ENCODE peak calls at places on chromosomes 3 and 15, in five cellular contexts. S is ACHN; Y is lower leg skin; G is COLO829; O is stimulated activated CD8-positive, alpha-beta memory T cell treated with anti-CD3 and anti-CD28 coated beads, Interleukin-15, amount 100 ng/mL, for 4 hours. Q is an unnamed sample.

GRCh38 chr3:79012946-79013362 is 754.8 kb downstream of the ROBO1 start:
- DNase-seq in S (no peak), O (no peak), G (peak; percentile 85), Y (no peak), Q (no peak)

GRCh38 chr3:120693439-120694172 is 11.6 kb upstream of the HGD start:
- DNase-seq in Y (no peak), S (no peak), O (no peak), G (peak; percentile 25), Q (peak; percentile 83)

GRCh38 chr15:89105147-89105546 is 16.9 kb downstream of the ABHD2 start:
- DNase-seq in Y (no peak), O (no peak), G (peak; percentile 59), S (peak; percentile 84), Q (peak; percentile 85)

GRCh38 chr15:29535952-29536351 is 266.3 kb upstream of the NSMCE3 start:
- DNase-seq in Y (peak; percentile 10), S (no peak), G (no peak), O (no peak), Q (no peak)

GRCh38 chr3:23493846-23494245 is 290.7 kb downstream of the UBE2E2 start:
- DNase-seq in O (no peak), Y (no peak), S (peak; percentile 18), G (no peak), Q (no peak)

GRCh38 chr3:160973067-160973466 is 132.1 kb downstream of the B3GALNT1 start:
- DNase-seq in Y (no peak), O (no peak), G (no peak), S (no peak), Q (no peak)

GRCh38 chr3:73418636-73419035 is 206.1 kb downstream of the PDZRN3 start:
- DNase-seq in G (no peak), O (no peak), S (no peak), Y (no peak), Q (no peak)

GRCh38 chr3:21944251-21944650 is 193.2 kb upstream of the ZNF385D start:
- DNase-seq in G (no peak), O (no peak), S (no peak), Y (no peak), Q (no peak)

GRCh38 chr15:67064607-67065530 is 533 bp upstream of the SMAD3 start:
- DNase-seq in S (peak; percentile 64), O (no peak), Y (peak; percentile 89), G (no peak), Q (peak; percentile 30)

GRCh38 chr3:10941972-10942371 is 50.6 kb upstream of the SLC6A1 start:
- DNase-seq in G (no peak), Y (peak; percentile 31), O (no peak), S (no peak), Q (peak; percentile 68)

GRCh38 chr15:41897327-41897726 is 3.5 kb upstream of the SPTBN5 start:
- DNase-seq in Y (no peak), G (no peak), S (no peak), O (no peak), Q (no peak)

GRCh38 chr3:157573780-157574378 is 70.7 kb upstream of the VEPH1 start:
- DNase-seq in S (peak; percentile 44), O (no peak), G (no peak), Y (no peak), Q (peak; percentile 51)

GRCh38 chr3:185789891-185790830 is 34.7 kb downstream of the IGF2BP2 start:
- DNase-seq in Y (no peak), S (no peak), G (no peak), O (no peak), Q (peak; percentile 62)

GRCh38 chr3:138442433-138442832 is 8.0 kb downstream of the ESYT3 start:
- DNase-seq in G (peak; percentile 97), O (no peak), Y (no peak), S (peak; percentile 71), Q (peak; percentile 67)

GRCh38 chr15:48754011-48754410 is 56.9 kb downstream of the CEP152 start:
- DNase-seq in O (no peak), Y (no peak), G (no peak), S (no peak), Q (no peak)

GRCh38 chr3:49397470-49397869 is 14.3 kb downstream of the RHOA start:
- DNase-seq in S (peak; percentile 18), Y (no peak), G (no peak), O (no peak), Q (no peak)

GRCh38 chr3:50168791-50169190 is 13.7 kb downstream of the SEMA3F start:
- DNase-seq in Y (no peak), G (no peak), S (no peak), O (no peak), Q (no peak)

GRCh38 chr3:194326192-194327029 is 24.7 kb downstream of the CPN2 start:
- DNase-seq in S (peak; percentile 29), O (no peak), Y (no peak), G (no peak), Q (no peak)

GRCh38 chr15:39534996-39535395 is 45.9 kb upstream of the THBS1 start:
- DNase-seq in S (no peak), Y (no peak), O (no peak), G (no peak), Q (no peak)

GRCh38 chr15:63826513-63826912 is 7.2 kb downstream of the HERC1 start:
- DNase-seq in Y (no peak), G (no peak), S (no peak), O (no peak), Q (peak; percentile 30)

GRCh38 chr3:18010001-18010400 is 267.6 kb upstream of the TBC1D5 start:
- DNase-seq in G (no peak), O (no peak), S (no peak), Y (no peak), Q (no peak)

GRCh38 chr15:28098360-28098765 is 752 bp downstream of the OCA2 start:
- DNase-seq in G (no peak), Y (peak; percentile 80), S (no peak), O (no peak), Q (no peak)

GRCh38 chr3:20760981-20761380 is 575.0 kb upstream of the SGO1 start:
- DNase-seq in S (no peak), Y (no peak), O (no peak), G (no peak), Q (no peak)

GRCh38 chr15:85421116-85421925 is 40.9 kb downstream of the AKAP13 start:
- DNase-seq in S (no peak), G (no peak), O (no peak), Y (no peak), Q (no peak)

GRCh38 chr3:119350114-119350513 is 55.9 kb downstream of the ARHGAP31 start:
- DNase-seq in Y (no peak), G (peak; percentile 40), O (no peak), S (no peak), Q (no peak)

GRCh38 chr3:13631256-13631655 is 82.3 kb downstream of the FBLN2 start:
- DNase-seq in G (no peak), S (no peak), O (no peak), Y (no peak), Q (no peak)

GRCh38 chr3:16987141-16987540 is 102.4 kb downstream of the PLCL2 start:
- DNase-seq in G (no peak), Y (no peak), O (no peak), S (no peak), Q (no peak)

GRCh38 chr15:31446546-31446945 is 119.9 kb downstream of the KLF13 start:
- DNase-seq in Y (peak; percentile 60), O (no peak), S (no peak), G (no peak), Q (no peak)

GRCh38 chr15:98755138-98755537 is 106.8 kb downstream of the IGF1R start:
- DNase-seq in O (no peak), S (no peak), Y (no peak), G (peak; percentile 32), Q (no peak)

GRCh38 chr3:193563999-193564398 is 9.3 kb upstream of the ATP13A4 start:
- DNase-seq in S (peak; percentile 13), O (no peak), Y (no peak), G (no peak), Q (peak; percentile 29)

GRCh38 chr3:177459397-177459796 is 262.1 kb upstream of the TBL1XR1 start:
- DNase-seq in S (no peak), G (no peak), Y (no peak), O (no peak), Q (no peak)

GRCh38 chr15:53757906-53758305 is 1.6 kb downstream of the WDR72 start:
- DNase-seq in Y (no peak), G (no peak), O (no peak), S (no peak), Q (no peak)

GRCh38 chr15:51229907-51230328 is 108.5 kb downstream of the CYP19A1 start:
- DNase-seq in S (peak; percentile 21), Y (no peak), O (no peak), G (no peak), Q (peak; percentile 31)

GRCh38 chr3:126646662-126647061 is 8.3 kb downstream of the TXNRD3 start:
- DNase-seq in O (no peak), S (no peak), G (no peak), Y (no peak), Q (no peak)

GRCh38 chr3:57007513-57008415 is 52.7 kb upstream of the SPATA12 start:
- DNase-seq in Y (peak; percentile 96), G (no peak), O (peak; percentile 5), S (peak; percentile 75), Q (peak; percentile 83)

GRCh38 chr3:126356373-126357298 is 572 bp downstream of the KLF15 start:
- DNase-seq in O (no peak), G (peak; percentile 29), Y (no peak), S (no peak), Q (no peak)

GRCh38 chr15:72445426-72445825 is 28.7 kb upstream of the ARIH1 start:
- DNase-seq in Y (no peak), O (no peak), S (no peak), G (no peak), Q (no peak)

Q was measured in PC-3.